ENCODE peak calls at places on chromosome 11, in ten cellular contexts. B is effector memory CD4-positive, alpha-beta T cell; W is left ventricle myocardium inferior; P is upper lobe of right lung; N is fibroblast of lung; C is stomach; E is heart left ventricle; D is Karpas-422; O is suprapubic skin; X is hepatocyte. M is an unnamed sample.

GRCh38 chr11:110056956-110057355 is 36.2 kb upstream of the ZC3H12C start:
- DNase-seq in O (no peak), E (no peak), P (no peak), B (no peak), N (no peak), W (no peak), X (no peak), D (no peak), C (no peak), M (no peak)

GRCh38 chr11:108895579-108896480 is 231.0 kb downstream of the DDX10 start:
- DNase-seq in N (peak; percentile 37), E (no peak), X (no peak), B (no peak), W (no peak), O (no peak), D (peak; percentile 78), P (no peak), C (no peak), M (no peak)

GRCh38 chr11:72230764-72231365 is 6.3 kb downstream of the INPPL1 start:
- DNase-seq in P (peak; percentile 55), X (no peak), E (no peak), C (peak; percentile 23), D (no peak), O (no peak), N (no peak), B (no peak), W (no peak), M (no peak)

GRCh38 chr11:45698777-45699497 is 33.5 kb upstream of the CHST1 start:
- DNase-seq in D (no peak), C (no peak), N (no peak), E (no peak), P (no peak), W (no peak), B (no peak), X (no peak), O (no peak), M (no peak)

GRCh38 chr11:68441466-68442230 is 18.9 kb upstream of the PPP6R3 start:
- DNase-seq in X (no peak), E (no peak), D (peak; percentile 58), O (no peak), B (no peak), W (no peak), N (peak; percentile 78), C (no peak), P (no peak), M (no peak)

GRCh38 chr11:20035701-20036601 is 124.3 kb downstream of the DBX1 start:
- DNase-seq in E (no peak), P (no peak), N (peak; percentile 97), O (no peak), B (no peak), D (no peak), C (no peak), X (peak; percentile 33), W (no peak), M (peak; percentile 50)

GRCh38 chr11:93160808-93161207 is 37.0 kb downstream of the SLC36A4 start:
- DNase-seq in N (no peak), O (no peak), C (no peak), D (peak; percentile 54), E (no peak), W (no peak), B (no peak), P (no peak), X (no peak), M (no peak)

GRCh38 chr11:18772211-18772610 is 19.4 kb downstream of the PTPN5 start:
- DNase-seq in O (no peak), E (no peak), W (no peak), N (peak; percentile 22), D (no peak), P (no peak), X (no peak), C (no peak), B (no peak), M (no peak)

GRCh38 chr11:1200611-1201191 is 22.2 kb upstream of the MUC5B start:
- DNase-seq in C (peak; percentile 25), O (peak; percentile 62), N (no peak), W (peak; percentile 6), B (no peak), X (no peak), D (no peak), P (peak; percentile 51), E (peak; percentile 3), M (peak; percentile 3)

GRCh38 chr11:79397252-79397651 is 43.6 kb downstream of the TENM4 start:
- DNase-seq in D (no peak), O (no peak), N (no peak), X (no peak), P (no peak), C (no peak), B (no peak), W (no peak), E (no peak), M (no peak)

GRCh38 chr11:38990841-38991240 is 2392.8 kb upstream of the RAG2 start:
- DNase-seq in N (no peak), B (no peak), C (no peak), O (no peak), W (no peak), E (no peak), X (no peak), P (no peak), D (no peak), M (no peak)

GRCh38 chr11:15688351-15688792 is 573.6 kb downstream of the INSC start:
- DNase-seq in C (no peak), W (peak; percentile 69), N (peak; percentile 45), D (no peak), P (no peak), B (no peak), E (peak; percentile 78), O (no peak), X (no peak), M (peak; percentile 72)

GRCh38 chr11:36361901-36362391 is 65.9 kb downstream of the PRR5L start:
- DNase-seq in B (no peak), D (no peak), W (no peak), P (no peak), X (peak; percentile 72), E (no peak), N (peak; percentile 77), C (no peak), O (no peak), M (no peak)

GRCh38 chr11:117816151-117816741 is 8.3 kb downstream of the FXYD2 start:
- DNase-seq in B (no peak), W (no peak), C (no peak), O (no peak), X (peak; percentile 77), N (peak; percentile 50), E (no peak), P (no peak), D (no peak), M (no peak)

GRCh38 chr11:117816846-117817212 is 7.7 kb downstream of the FXYD2 start:
- DNase-seq in W (no peak), N (no peak), D (no peak), X (no peak), C (no peak), B (no peak), P (no peak), E (no peak), O (no peak), M (no peak)

GRCh38 chr11:117814204-117814765 is 10.3 kb downstream of the FXYD2 start:
- DNase-seq in C (no peak), B (no peak), P (no peak), O (no peak), W (no peak), D (no peak), X (no peak), E (no peak), N (no peak), M (no peak)

GRCh38 chr11:117814766-117815261 is 9.7 kb downstream of the FXYD2 start:
- DNase-seq in E (no peak), X (peak; percentile 90), O (no peak), N (no peak), D (peak; percentile 68), B (peak; percentile 72), P (peak; percentile 79), W (peak; percentile 73), C (peak; percentile 81), M (peak; percentile 47)

GRCh38 chr11:117815262-117815803 is 9.2 kb downstream of the FXYD2 start:
- DNase-seq in D (peak; percentile 79), B (peak; percentile 60), W (no peak), X (no peak), P (no peak), O (no peak), C (no peak), N (no peak), E (no peak), M (no peak)
- H3K4me1 ChIP-seq in D (peaks cover 15% of the 10 kb centered on the region), B (peaks cover 41% of the 10 kb centered on the region), W (peaks cover 41% of the 10 kb centered on the region), X (peaks cover 42% of the 10 kb centered on the region), P (peaks cover 43% of the 10 kb centered on the region), O (peaks cover 36% of the 10 kb centered on the region), C (peaks cover 26% of the 10 kb centered on the region), N (no peaks in the 10 kb centered on the region), E (no peaks in the 10 kb centered on the region), M (peaks cover 30% of the 10 kb centered on the region)

GRCh38 chr11:86948733-86949132 is 6.5 kb downstream of the FZD4 start:
- DNase-seq in W (no peak), P (no peak), D (no peak), X (no peak), E (peak; percentile 40), B (no peak), C (no peak), N (no peak), O (no peak), M (no peak)
- H3K4me1 ChIP-seq in W (peaks cover 92% of the 10 kb centered on the region), P (peaks cover 49% of the 10 kb centered on the region), D (peaks cover 7% of the 10 kb centered on the region), X (peaks cover 32% of the 10 kb centered on the region), E (peaks cover 11% of the 10 kb centered on the region), B (no peaks in the 10 kb centered on the region), C (peaks cover 34% of the 10 kb centered on the region), N (peaks cover 5% of the 10 kb centered on the region), O (peaks cover 32% of the 10 kb centered on the region), M (no peaks in the 10 kb centered on the region)

DNA sequence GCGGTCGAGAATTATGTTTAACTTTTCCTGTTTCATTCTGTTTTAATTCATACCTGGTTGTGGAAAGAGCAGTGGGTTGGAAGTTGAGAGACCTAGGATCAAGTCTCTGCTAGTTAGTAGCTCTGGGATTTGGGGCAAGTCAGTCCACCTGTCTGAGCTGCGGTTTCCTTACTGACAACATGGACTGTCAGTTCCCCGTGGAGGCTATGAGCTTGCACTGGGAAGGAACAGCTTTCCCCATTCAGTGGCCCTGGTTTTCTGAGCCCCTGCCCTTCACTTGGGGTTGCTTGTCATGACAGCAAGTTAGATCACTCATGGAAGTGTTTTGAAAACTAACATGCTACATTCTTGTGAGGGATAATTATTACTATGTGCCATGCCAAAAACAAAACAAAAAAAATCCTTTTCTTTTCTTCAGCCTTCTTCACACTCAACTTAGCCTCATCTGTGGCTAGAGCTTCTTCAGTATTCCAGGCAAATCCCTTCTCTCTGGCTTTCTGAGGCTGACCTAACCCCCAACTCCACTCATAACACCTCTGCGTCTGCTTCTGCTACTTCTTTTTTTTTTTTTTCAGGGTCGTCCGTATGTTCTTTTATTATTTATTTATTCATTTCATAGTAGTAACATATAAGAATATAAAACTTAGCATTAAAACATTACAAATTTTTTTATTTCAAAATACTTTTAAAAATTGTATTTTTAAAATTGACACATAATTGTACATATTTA is 43.0 kb upstream of the ZBED5 start:
- DNase-seq in X (no peak), P (no peak), B (no peak), E (no peak), C (no peak), W (no peak), N (peak; percentile 78), D (no peak), O (no peak), M (no peak)
- H3K4me1 ChIP-seq in X (peaks cover 33% of the 10 kb centered on the region), P (peaks cover 37% of the 10 kb centered on the region), B (no peaks in the 10 kb centered on the region), E (peaks cover 10% of the 10 kb centered on the region), C (peaks cover 24% of the 10 kb centered on the region), W (peaks cover 53% of the 10 kb centered on the region), N (peaks cover 24% of the 10 kb centered on the region), D (no peaks in the 10 kb centered on the region), O (peaks cover 53% of the 10 kb centered on the region), M (no peaks in the 10 kb centered on the region)

DNA sequence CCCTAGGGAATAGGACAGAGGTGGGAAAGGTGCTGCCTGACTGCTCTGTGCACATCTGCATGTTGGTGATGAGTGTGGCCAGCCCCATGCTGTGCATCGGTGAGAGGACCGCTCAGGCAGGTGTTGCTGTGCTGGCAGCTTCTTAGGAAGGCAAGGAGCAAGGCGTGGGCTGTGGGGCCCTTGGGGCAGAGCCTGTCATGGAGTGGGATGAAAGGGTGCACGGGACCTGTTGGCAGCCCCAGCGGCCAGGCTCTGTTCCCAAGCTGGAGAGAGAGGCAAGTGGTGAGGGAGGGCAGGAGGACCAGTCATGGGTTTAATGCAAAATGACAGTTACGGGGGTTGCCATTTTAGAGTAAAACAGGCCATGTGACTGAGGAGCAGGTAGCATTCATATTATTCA is 78.3 kb downstream of the ZBTB16 start:
- DNase-seq in B (no peak), X (no peak), W (peak; percentile 57), E (no peak), O (no peak), C (no peak), N (no peak), P (no peak), D (no peak), M (no peak)
- H3K4me1 ChIP-seq in B (peaks cover 2% of the 10 kb centered on the region), X (peaks cover 53% of the 10 kb centered on the region), W (peaks cover 100% of the 10 kb centered on the region), E (peaks cover 59% of the 10 kb centered on the region), O (peaks cover 84% of the 10 kb centered on the region), C (peaks cover 78% of the 10 kb centered on the region), N (no peaks in the 10 kb centered on the region), P (peaks cover 94% of the 10 kb centered on the region), D (no peaks in the 10 kb centered on the region), M (no peaks in the 10 kb centered on the region)

M was measured in tibial nerve.